ENCODE peak calls at places on chromosomes 16 and 17, in four cellular contexts. Y is A549, T is body of pancreas, G is Peyer's patch. B is an unnamed sample. For H3K4me1, the result is how much of the 10 kb centered on the place peaks cover.

GRCh38 chr17:43085489-43085888 is 39.7 kb downstream of the BRCA1 start:
- DNase-seq in Y (peak), T (no peak), G (no peak), B (no peak)

GRCh38 chr16:73041644-73042043 is 6.3 kb downstream of the ZFHX3 start:
- DNase-seq in Y (no peak), T (no peak), G (no peak), B (no peak)

GRCh38 chr17:76138234-76138895 is 2.7 kb downstream of the FOXJ1 start:
- DNase-seq in Y (peak), T (peak), G (no peak), B (no peak)

GRCh38 chr17:44065668-44066203 is 735 bp downstream of the LSM12 start:
- DNase-seq in Y (no peak), T (no peak), G (no peak), B (no peak)

GRCh38 chr16:85138825-85139627 is 26.8 kb upstream of the CIBAR2 start:
- DNase-seq in Y (no peak), T (no peak), G (no peak), B (no peak)

GRCh38 chr17:82008258-82008940 is 14.3 kb downstream of the CENPX start:
- DNase-seq in Y (no peak), T (no peak), G (no peak), B (no peak)

GRCh38 chr16:27096375-27096774 is 29.6 kb downstream of the C16orf82 start:
- DNase-seq in Y (no peak), T (no peak), G (no peak), B (no peak)

GRCh38 chr17:1933875-1934715 is 91.0 kb downstream of the RTN4RL1 start:
- DNase-seq in Y (no peak), T (no peak), G (no peak), B (no peak)

GRCh38 chr17:83092931-83093330 is 13.5 kb downstream of the METRNL start:
- DNase-seq in Y (no peak), T (no peak), G (no peak), B (no peak)

GRCh38 chr16:86986136-86986535 is 331.1 kb downstream of the C16orf95 start:
- DNase-seq in Y (no peak), T (no peak), G (no peak), B (no peak)

GRCh38 chr17:75661531-75661930 is 5.4 kb downstream of the RECQL5 start:
- DNase-seq in Y (no peak), T (no peak), G (no peak), B (no peak)

GRCh38 chr17:80423536-80424225 is 8.7 kb downstream of the ENDOV start:
- DNase-seq in Y (no peak), T (no peak), G (no peak), B (no peak)

GRCh38 chr17:73343739-73344454 is 32.1 kb upstream of the CDC42EP4 start:
- DNase-seq in Y (no peak), T (no peak), G (no peak), B (no peak)

GRCh38 chr17:39665642-39666221 is 583 bp downstream of the TCAP start:
- DNase-seq in Y (peak), T (no peak), G (no peak), B (no peak)

GRCh38 chr17:35666967-35667552 is 64.4 kb upstream of the RASL10B start:
- DNase-seq in Y (no peak), T (no peak), G (no peak), B (no peak)

GRCh38 chr16:3677994-3678393 is 23.5 kb downstream of the DNASE1 start:
- DNase-seq in Y (no peak), T (no peak), G (no peak), B (no peak)

GRCh38 chr17:76753061-76753961 is 15.4 kb downstream of the MFSD11 start:
- DNase-seq in Y (no peak), T (no peak), G (no peak), B (no peak)

DNA sequence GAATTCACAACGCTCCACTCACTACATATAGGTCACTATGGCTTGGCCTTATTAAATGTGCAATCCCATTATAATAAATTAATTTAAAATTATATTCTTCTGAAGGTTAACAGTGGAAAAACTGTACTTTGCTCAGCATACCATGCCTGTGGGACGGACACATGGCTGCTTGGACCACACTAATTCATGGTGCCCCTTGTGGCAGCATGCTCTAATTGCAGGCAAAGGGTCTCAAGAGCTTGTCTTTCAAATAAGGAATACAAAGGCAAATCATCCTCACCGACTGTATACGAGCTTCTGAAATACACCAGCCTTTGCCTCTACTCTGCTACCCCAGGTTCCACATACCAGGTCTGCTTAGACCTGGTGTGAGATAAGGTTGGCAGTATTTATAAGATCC is 11.7 kb downstream of the SMPD3 start:
- DNase-seq in Y (peak), T (no peak), G (no peak), B (no peak)
- TF ChIP-seq CTCF in Y (no peak), T (peak), G (peak), B (no peak)

GRCh38 chr17:79074650-79075432 is at the start of gene ENGASE:
- DNase-seq in Y (peak), T (peak), G (peak), B (peak)
- TF ChIP-seq POLR2A in Y (peak), T (peak), G (peak), B (peak)

GRCh38 chr17:64149196-64149595 is 19.3 kb upstream of the ERN1 start:
- DNase-seq in Y (no peak), T (peak), G (no peak), B (no peak)
- H3K4me1 ChIP-seq in Y (under half), T (half or more), G (under half), B (under half)

GRCh38 chr16:89491238-89491869 is 993 bp upstream of the ANKRD11 start:
- DNase-seq in Y (peak), T (no peak), G (no peak), B (no peak)
- TF ChIP-seq CTCF in Y (no peak), T (no peak), G (peak), B (no peak)

GRCh38 chr17:28347261-28347891 is 10.0 kb downstream of the POLDIP2 start:
- DNase-seq in Y (no peak), T (peak), G (no peak), B (no peak)
- TF ChIP-seq POLR2A in Y (no peak), T (peak), G (no peak), B (no peak)

GRCh38 chr16:58614212-58614611 is 15.4 kb downstream of the CNOT1 start:
- DNase-seq in Y (no peak), T (no peak), G (no peak), B (no peak)
- H3K4me1 ChIP-seq in Y (under half), T (under half), G (under half), B (under half)

GRCh38 chr16:81496742-81497141 is 52.1 kb downstream of the CMIP start:
- DNase-seq in Y (no peak), T (no peak), G (no peak), B (no peak)

GRCh38 chr16:81498351-81498750 is 53.7 kb downstream of the CMIP start:
- DNase-seq in Y (no peak), T (no peak), G (no peak), B (no peak)

GRCh38 chr16:81499576-81500380 is 55.2 kb downstream of the CMIP start:
- DNase-seq in Y (no peak), T (no peak), G (no peak), B (no peak)

GRCh38 chr16:81495321-81496234 is 51.0 kb downstream of the CMIP start:
- DNase-seq in Y (no peak), T (no peak), G (no peak), B (no peak)

GRCh38 chr16:81497690-81498089 is 53.1 kb downstream of the CMIP start:
- DNase-seq in Y (no peak), T (no peak), G (no peak), B (no peak)
- TF ChIP-seq CTCF in Y (no peak), T (no peak), G (peak), B (no peak)

DNA sequence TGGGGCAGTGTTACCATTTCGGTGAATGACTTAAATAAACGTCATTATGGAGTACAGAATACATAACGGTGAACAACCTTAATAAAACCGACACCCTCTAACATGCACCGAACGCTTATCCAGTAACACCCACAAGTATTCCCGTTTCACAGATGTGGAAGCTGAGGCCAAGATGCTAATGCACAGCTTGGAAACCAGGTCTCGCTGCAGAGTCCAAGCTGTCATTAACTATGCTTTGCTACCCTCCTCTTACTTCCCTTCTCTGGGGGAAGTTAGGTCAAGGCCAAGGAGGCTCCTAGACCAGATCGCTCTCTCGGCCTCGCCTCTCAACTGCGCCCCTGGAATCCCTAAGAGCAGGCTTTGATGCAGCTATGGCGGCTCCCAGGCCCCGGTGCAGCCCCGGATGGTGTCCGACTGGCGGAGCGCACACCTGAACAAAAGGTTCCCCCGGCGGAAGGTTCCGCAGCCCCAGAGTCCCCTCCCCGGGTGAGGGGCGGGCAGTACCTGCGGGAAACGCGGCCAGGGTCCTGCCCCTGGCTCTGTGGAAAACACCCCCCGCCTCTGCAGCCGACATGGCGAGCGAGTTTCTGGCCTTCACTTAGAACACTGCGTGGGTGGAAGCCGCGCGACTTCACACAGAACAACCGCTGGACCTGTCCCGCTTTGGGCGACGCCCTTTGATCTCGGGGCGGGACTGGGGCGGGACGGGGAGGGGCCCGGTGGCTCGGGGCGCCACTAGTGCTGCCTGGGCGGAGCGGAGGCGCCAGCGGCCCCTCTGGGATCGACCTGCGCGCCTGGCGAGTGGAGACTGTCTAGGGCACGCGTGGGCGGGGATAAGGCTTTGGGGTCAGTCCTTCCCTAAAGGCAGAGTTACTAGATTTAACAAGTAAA is at the start of gene CPPED1:
- DNase-seq in Y (peak), T (peak), G (peak), B (peak)
- TF ChIP-seq POLR2A in Y (peak), T (peak), G (peak), B (peak)